ENCODE peak calls at places on chromosomes 3 and 15, in eight cellular contexts. B, D, U, R, Y, N, K and T are unnamed samples.

GRCh38 chr3:154217663-154218062 is 96.5 kb downstream of the ARHGEF26 start:
- DNase-seq in B (no peak), D (no peak), U (no peak), R (no peak), Y (no peak), N (no peak), K (no peak), T (no peak)

GRCh38 chr3:109910772-109911171 is 573.4 kb upstream of the DPPA4 start:
- DNase-seq in B (no peak), D (no peak), U (no peak), R (no peak), Y (no peak), N (no peak), K (no peak), T (peak; percentile 40)

GRCh38 chr3:55180936-55181535 is 253.2 kb upstream of the LRTM1 start:
- DNase-seq in B (peak; percentile 73), D (peak; percentile 13), U (no peak), R (peak; percentile 48), Y (no peak), N (no peak), K (no peak), T (no peak)

GRCh38 chr3:121757087-121757811 is 7.7 kb upstream of the GOLGB1 start:
- DNase-seq in B (peak; percentile 19), D (no peak), U (no peak), R (no peak), Y (no peak), N (no peak), K (no peak), T (no peak)

GRCh38 chr3:37703633-37704032 is 158.0 kb upstream of the CTDSPL start:
- DNase-seq in B (peak; percentile 63), D (no peak), U (no peak), R (no peak), Y (no peak), N (no peak), K (no peak), T (no peak)

GRCh38 chr3:177893321-177893720 is 642.9 kb upstream of the KCNMB2 start:
- DNase-seq in B (no peak), D (no peak), U (no peak), R (no peak), Y (no peak), N (no peak), K (no peak), T (no peak)

GRCh38 chr3:195438371-195438770 is 4.4 kb downstream of the ACAP2 start:
- DNase-seq in B (no peak), D (no peak), U (no peak), R (peak; percentile 75), Y (no peak), N (no peak), K (no peak), T (no peak)

GRCh38 chr15:77183066-77183465 is 112.2 kb upstream of the TSPAN3 start:
- DNase-seq in B (no peak), D (no peak), U (no peak), R (no peak), Y (no peak), N (no peak), K (no peak), T (no peak)